ENCODE peak calls at places on chromosome 15, in eight cellular contexts. O, J, I, M, Z, X, Q and A are unnamed samples.
A peak's percentile ranks its signal among the peaks of the same experiment; 100 is the strongest.

GRCh38 chr15:64597469-64597806 is 137.1 kb downstream of the ZNF609 start:
- DNase-seq in J (no peak), I (no peak), X (no peak), O (no peak), M (no peak), Q (no peak), Z (no peak), A (no peak)

GRCh38 chr15:80744411-80744810 is 34.8 kb upstream of the CEMIP start:
- DNase-seq in O (no peak), I (no peak), J (no peak), Z (no peak), M (no peak), X (no peak), Q (peak; percentile 5), A (no peak)

GRCh38 chr15:58478579-58478978 is 46.8 kb downstream of the LIPC start:
- DNase-seq in X (no peak), Q (no peak), O (no peak), M (no peak), I (no peak), Z (no peak), J (no peak), A (no peak)

GRCh38 chr15:63022181-63022580 is 20.4 kb upstream of the TPM1 start:
- DNase-seq in I (no peak), X (no peak), M (no peak), J (no peak), O (no peak), Z (no peak), Q (no peak), A (no peak)

GRCh38 chr15:45628136-45628535 is 6.7 kb upstream of the SQOR start:
- DNase-seq in M (no peak), I (no peak), O (no peak), J (no peak), Q (no peak), X (no peak), Z (no peak), A (no peak)

GRCh38 chr15:64006642-64007041 is 39.6 kb downstream of the DAPK2 start:
- DNase-seq in Q (no peak), O (no peak), I (no peak), M (no peak), Z (no peak), X (no peak), J (no peak), A (no peak)

GRCh38 chr15:66621491-66622467 is 56.0 kb upstream of the LCTL start:
- DNase-seq in J (no peak), Q (no peak), O (no peak), Z (no peak), I (no peak), M (peak; percentile 43), X (no peak), A (no peak)

GRCh38 chr15:31081568-31082250 is 19.8 kb downstream of the TRPM1 start:
- DNase-seq in X (no peak), Q (no peak), I (no peak), J (no peak), Z (peak; percentile 97), O (no peak), M (peak; percentile 32), A (no peak)

GRCh38 chr15:95760508-95760907 is 570.0 kb upstream of the NR2F2 start:
- DNase-seq in Q (no peak), M (no peak), Z (no peak), I (no peak), J (no peak), X (peak; percentile 17), O (peak; percentile 30), A (no peak)

GRCh38 chr15:65101418-65101890 is 13.5 kb downstream of the UBAP1L start:
- DNase-seq in J (no peak), X (peak; percentile 83), M (peak; percentile 68), I (peak; percentile 22), O (peak; percentile 50), Z (peak; percentile 35), Q (no peak), A (peak; percentile 58)

GRCh38 chr15:64285871-64286270 is 70.1 kb downstream of the CSNK1G1 start:
- DNase-seq in I (no peak), Q (no peak), M (no peak), Z (no peak), X (no peak), J (no peak), O (no peak), A (no peak)

GRCh38 chr15:29687939-29688884 is 134.1 kb downstream of the TJP1 start:
- DNase-seq in J (no peak), X (no peak), O (no peak), Z (no peak), Q (no peak), M (no peak), I (no peak), A (no peak)

GRCh38 chr15:53833134-53833624 is 73.7 kb upstream of the WDR72 start:
- DNase-seq in J (no peak), O (peak; percentile 94), I (no peak), M (peak; percentile 0), Q (peak; percentile 1), X (peak; percentile 76), Z (no peak), A (no peak)

GRCh38 chr15:79898369-79898768 is 1.6 kb upstream of the MTHFS start:
- DNase-seq in Z (no peak), Q (no peak), J (no peak), I (no peak), X (no peak), M (peak; percentile 6), O (no peak), A (no peak)

GRCh38 chr15:32682569-32682968 is 35.2 kb upstream of the GREM1 start:
- DNase-seq in Z (no peak), J (no peak), M (peak; percentile 97), O (no peak), Q (peak; percentile 96), I (no peak), X (peak; percentile 93), A (no peak)

GRCh38 chr15:57296473-57297162 is 79.7 kb upstream of the CGNL1 start:
- DNase-seq in J (no peak), Q (no peak), M (no peak), Z (no peak), O (no peak), I (no peak), X (no peak), A (no peak)

GRCh38 chr15:25775317-25775912 is 87.7 kb downstream of the ATP10A start:
- DNase-seq in X (peak; percentile 72), O (peak; percentile 45), Z (no peak), J (peak; percentile 40), I (no peak), M (peak; percentile 96), Q (peak; percentile 71), A (no peak)

GRCh38 chr15:73291441-73291840 is 77.3 kb downstream of the HCN4 start:
- DNase-seq in X (no peak), M (no peak), I (no peak), Z (no peak), Q (no peak), O (no peak), J (no peak), A (no peak)

GRCh38 chr15:50854594-50855490 is 53.6 kb upstream of the AP4E1 start:
- DNase-seq in M (peak; percentile 40), I (no peak), Q (no peak), O (peak; percentile 18), Z (no peak), X (no peak), J (peak; percentile 57), A (no peak)

GRCh38 chr15:82183121-82184031 is 79.2 kb downstream of the EFL1 start:
- DNase-seq in Z (no peak), M (peak; percentile 81), Q (peak; percentile 96), I (no peak), X (peak; percentile 93), O (no peak), J (no peak), A (no peak)

DNA sequence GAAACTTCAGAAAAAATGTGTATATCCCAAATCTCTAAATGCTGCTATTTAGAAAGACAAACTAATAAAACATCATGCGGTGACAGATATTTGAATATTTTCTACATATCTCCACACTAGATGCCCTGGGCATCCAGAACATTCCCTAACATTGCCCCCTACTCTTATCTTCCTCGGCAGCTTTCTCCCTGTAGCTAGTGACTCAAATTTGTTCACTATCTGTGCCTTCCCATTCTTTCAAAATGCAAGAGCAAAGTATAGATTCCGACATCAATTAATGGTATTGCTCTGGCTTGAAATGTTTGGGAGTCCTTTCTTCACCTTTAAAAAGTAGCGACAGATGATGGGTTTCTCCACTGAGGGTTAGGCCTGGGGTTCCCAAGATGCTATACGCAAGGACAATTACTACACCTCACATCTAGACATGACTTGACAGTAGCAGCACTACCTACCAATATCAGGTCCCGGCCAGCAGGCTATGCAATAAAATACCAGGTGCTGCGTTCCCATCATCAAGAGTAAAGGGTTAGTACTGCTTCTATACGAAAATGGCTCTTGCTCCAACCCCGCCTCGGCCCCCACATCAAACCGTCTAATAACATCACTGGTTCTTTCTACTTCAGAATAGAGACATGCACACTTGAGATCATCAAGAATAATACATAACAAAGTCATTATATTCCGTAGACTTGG is 615 bp downstream of the UBR1 start:
- DNase-seq in I (no peak), M (peak; percentile 50), O (peak; percentile 9), Q (no peak), Z (peak; percentile 42), J (no peak), X (no peak), A (no peak)
- H2AFZ ChIP-seq in I (peak overlapping the region; percentile 7), M (peak overlapping the region; percentile 95), O (peak overlapping the region; percentile 32), Q (peak overlapping the region; percentile 89), Z (peak overlapping the region; percentile 90), J (peak overlapping the region; percentile 98), X (peak overlapping the region; percentile 50), A (peak overlapping the region; percentile 76)

GRCh38 chr15:101568304-101568703 is 78.8 kb upstream of the PCSK6 start:
- DNase-seq in M (peak; percentile 17), J (no peak), I (no peak), X (no peak), O (no peak), Q (peak; percentile 23), Z (no peak), A (no peak)

GRCh38 chr15:101563397-101563796 is 73.9 kb upstream of the PCSK6 start:
- DNase-seq in Q (no peak), Z (no peak), M (no peak), J (no peak), X (no peak), O (no peak), I (no peak), A (no peak)

GRCh38 chr15:101567089-101567488 is 77.6 kb upstream of the PCSK6 start:
- DNase-seq in J (no peak), Z (no peak), O (no peak), I (no peak), X (no peak), Q (no peak), M (no peak), A (no peak)

GRCh38 chr15:101562428-101563059 is 73.0 kb upstream of the PCSK6 start:
- DNase-seq in X (no peak), J (no peak), I (no peak), M (no peak), Q (no peak), O (no peak), Z (no peak), A (no peak)

GRCh38 chr15:101565377-101565776 is 75.9 kb upstream of the PCSK6 start:
- DNase-seq in Q (no peak), X (no peak), I (no peak), Z (no peak), O (no peak), J (no peak), M (no peak), A (no peak)
- H3K9ac ChIP-seq in Q (no peak overlapping the region), X (no peak overlapping the region), I (no peak overlapping the region), Z (no peak overlapping the region), O (no peak overlapping the region), J (no peak overlapping the region), M (no peak overlapping the region), A (no peak overlapping the region)

GRCh38 chr15:40511472-40512133 is 40.8 kb downstream of the CHST14 start:
- DNase-seq in Z (peak; percentile 60), O (peak; percentile 62), X (peak; percentile 50), M (peak; percentile 76), Q (no peak), J (no peak), I (no peak), A (no peak)
- TF ChIP-seq EZH2 in Z (no peak), O (no peak), X (no peak), M (no peak), Q (no peak), J (no peak), I (no peak), A (no peak)

GRCh38 chr15:55897560-55898336 is 95.7 kb downstream of the NEDD4 start:
- DNase-seq in X (peak; percentile 65), O (peak; percentile 41), Z (no peak), J (no peak), M (peak; percentile 66), Q (peak; percentile 20), I (no peak), A (peak; percentile 21)
- H2AFZ ChIP-seq in X (peak overlapping the region; percentile 18), O (no peak overlapping the region), Z (no peak overlapping the region), J (peak overlapping the region; percentile 9), M (peak overlapping the region; percentile 54), Q (peak overlapping the region; percentile 6), I (no peak overlapping the region), A (no peak overlapping the region)